ENCODE peak calls at places on chromosome 19, in five cellular contexts. One of them, this sample, is unnamed.

GRCh38 chr19:34409189-34410164 is 5.3 kb downstream of the PDCD2L start:
- DNase-seq in lower leg skin: no peak
- DNase-seq in ACHN: no peak
- DNase-seq in T-helper 1 cell: no peak
- DNase-seq in EL: no peak
- DNase-seq in this sample: peak; percentile 33

GRCh38 chr19:32166238-32166637 is 179.2 kb upstream of the ZNF507 start:
- DNase-seq in lower leg skin: no peak
- DNase-seq in ACHN: no peak
- DNase-seq in T-helper 1 cell: no peak
- DNase-seq in EL: no peak
- DNase-seq in this sample: no peak

GRCh38 chr19:35712529-35712909 is 5.3 kb upstream of the KMT2B start:
- DNase-seq in T-helper 1 cell: no peak
- DNase-seq in EL: no peak
- DNase-seq in lower leg skin: no peak
- DNase-seq in ACHN: no peak
- DNase-seq in this sample: no peak

GRCh38 chr19:35767288-35768081 is 7.9 kb upstream of the ARHGAP33 start:
- DNase-seq in lower leg skin: no peak
- DNase-seq in T-helper 1 cell: no peak
- DNase-seq in EL: no peak
- DNase-seq in ACHN: peak; percentile 27
- DNase-seq in this sample: peak; percentile 58

GRCh38 chr19:8858260-8858659 is 26.1 kb downstream of the MBD3L1 start:
- DNase-seq in T-helper 1 cell: no peak
- DNase-seq in lower leg skin: no peak
- DNase-seq in ACHN: no peak
- DNase-seq in EL: no peak
- DNase-seq in this sample: no peak

GRCh38 chr19:6020166-6020967 is 42.4 kb upstream of the RANBP3 start:
- DNase-seq in lower leg skin: no peak
- DNase-seq in EL: no peak
- DNase-seq in T-helper 1 cell: no peak
- DNase-seq in ACHN: no peak
- DNase-seq in this sample: no peak

GRCh38 chr19:8161135-8161646 is 11.8 kb upstream of the FBN3 start:
- DNase-seq in T-helper 1 cell: no peak
- DNase-seq in lower leg skin: no peak
- DNase-seq in EL: peak; percentile 31
- DNase-seq in ACHN: peak; percentile 17
- DNase-seq in this sample: no peak

GRCh38 chr19:42286349-42287016 is 15.4 kb upstream of the PRR19 start:
- DNase-seq in EL: no peak
- DNase-seq in T-helper 1 cell: no peak
- DNase-seq in ACHN: no peak
- DNase-seq in lower leg skin: no peak
- DNase-seq in this sample: no peak

GRCh38 chr19:2426661-2427322 is 594 bp downstream of the TIMM13 start:
- DNase-seq in ACHN: peak; percentile 41
- DNase-seq in lower leg skin: no peak
- DNase-seq in EL: peak; percentile 52
- DNase-seq in T-helper 1 cell: no peak
- DNase-seq in this sample: peak; percentile 59

GRCh38 chr19:6801397-6802086 is 29.0 kb downstream of the VAV1 start:
- DNase-seq in T-helper 1 cell: peak; percentile 73
- DNase-seq in EL: peak; percentile 24
- DNase-seq in ACHN: peak; percentile 40
- DNase-seq in lower leg skin: peak; percentile 28
- DNase-seq in this sample: no peak